ENCODE peak calls at places on chromosome 5, in seven cellular contexts. K, E, O, P, M, H and D are unnamed samples.

GRCh38 chr5:10140195-10140973 is 109.3 kb downstream of the ATPSCKMT start:
- DNase-seq in P (peak), O (no peak), K (peak), H (no peak), M (peak), E (no peak), D (no peak)

GRCh38 chr5:75034137-75034739 is 18.1 kb downstream of the GCNT4 start:
- DNase-seq in M (no peak), H (no peak), P (no peak), E (no peak), K (no peak), O (no peak), D (no peak)

GRCh38 chr5:124801551-124801950 is 55.1 kb upstream of the ZNF608 start:
- DNase-seq in K (no peak), E (no peak), H (no peak), P (no peak), M (no peak), O (peak), D (no peak)

GRCh38 chr5:132394681-132395259 is 25.3 kb downstream of the SLC22A5 start:
- DNase-seq in O (no peak), E (no peak), H (no peak), P (no peak), K (no peak), M (no peak), D (no peak)

GRCh38 chr5:4941957-4942830 is 197.9 kb upstream of the ADAMTS16 start:
- DNase-seq in K (peak), P (no peak), M (peak), H (no peak), E (no peak), O (peak), D (no peak)

GRCh38 chr5:59542841-59543825 is 350.4 kb downstream of the PDE4D start:
- DNase-seq in E (peak), K (no peak), O (no peak), P (no peak), H (no peak), M (no peak), D (no peak)

GRCh38 chr5:133251296-133252132 is 199.7 kb downstream of the HSPA4 start:
- DNase-seq in K (no peak), O (no peak), E (no peak), H (no peak), P (no peak), M (no peak), D (no peak)

GRCh38 chr5:151078490-151079262 is 2.2 kb downstream of the TNIP1 start:
- DNase-seq in P (no peak), E (no peak), H (no peak), M (no peak), K (no peak), O (no peak), D (no peak)

GRCh38 chr5:83434929-83435328 is 36.6 kb upstream of the VCAN start:
- DNase-seq in P (no peak), O (no peak), K (no peak), M (no peak), E (no peak), H (no peak), D (no peak)

GRCh38 chr5:160155017-160155725 is 35.9 kb upstream of the PWWP2A start:
- DNase-seq in O (no peak), K (no peak), E (no peak), H (peak), P (no peak), M (peak), D (no peak)

GRCh38 chr5:96927008-96927407 is 8.9 kb upstream of the LNPEP start:
- DNase-seq in O (no peak), P (peak), H (no peak), E (no peak), K (no peak), M (no peak), D (no peak)

GRCh38 chr5:79020861-79021561 is 35.9 kb upstream of the ARSB start:
- DNase-seq in E (peak), M (peak), O (peak), K (peak), H (peak), P (peak), D (peak)

GRCh38 chr5:84961193-84961592 is 576.5 kb upstream of the EDIL3 start:
- DNase-seq in H (no peak), E (no peak), P (no peak), M (no peak), O (no peak), K (no peak), D (no peak)

GRCh38 chr5:112923148-112923917 is 1.3 kb upstream of the REEP5 start:
- DNase-seq in P (no peak), M (peak), H (peak), K (peak), O (no peak), E (no peak), D (no peak)

GRCh38 chr5:116502616-116503015 is 72.0 kb downstream of the SEMA6A start:
- DNase-seq in H (peak), K (no peak), E (peak), P (peak), M (no peak), O (no peak), D (no peak)

GRCh38 chr5:14405706-14406553 is 175.7 kb upstream of the OTULINL start:
- DNase-seq in K (no peak), H (no peak), P (no peak), E (no peak), M (no peak), O (no peak), D (no peak)

GRCh38 chr5:60842859-60843692 is 993 bp downstream of the ELOVL7 start:
- DNase-seq in K (peak), O (peak), E (peak), M (peak), H (no peak), P (no peak), D (no peak)

GRCh38 chr5:152146566-152146965 is 221.9 kb upstream of the GLRA1 start:
- DNase-seq in M (peak), K (no peak), H (no peak), E (no peak), P (no peak), O (no peak), D (no peak)

GRCh38 chr5:14143509-14143842 is 334 bp downstream of the TRIO start:
- DNase-seq in O (no peak), P (no peak), E (no peak), K (no peak), M (no peak), H (no peak), D (no peak)

GRCh38 chr5:151094861-151095260 is 14.0 kb upstream of the TNIP1 start:
- DNase-seq in H (no peak), K (no peak), P (no peak), O (no peak), E (peak), M (no peak), D (no peak)

GRCh38 chr5:127785098-127785927 is 82.1 kb downstream of the CCDC192 start:
- DNase-seq in O (no peak), P (peak), H (no peak), M (no peak), K (no peak), E (peak), D (no peak)

GRCh38 chr5:135112008-135112670 is 78.1 kb upstream of the PITX1 start:
- DNase-seq in P (no peak), K (no peak), H (no peak), M (no peak), E (no peak), O (peak), D (no peak)

GRCh38 chr5:76082790-76083554 is at the start of gene SV2C:
- DNase-seq in E (peak), O (peak), M (peak), K (peak), H (no peak), P (no peak), D (peak)

GRCh38 chr5:145360936-145361335 is 474.2 kb downstream of the PRELID2 start:
- DNase-seq in H (no peak), E (no peak), P (peak), K (no peak), O (no peak), M (no peak), D (no peak)

GRCh38 chr5:80195837-80196400 is 59.9 kb downstream of the SERINC5 start:
- DNase-seq in M (no peak), E (no peak), K (no peak), H (peak), P (no peak), O (no peak), D (no peak)

GRCh38 chr5:1494780-1495524 is 28.8 kb downstream of the LPCAT1 start:
- DNase-seq in H (no peak), O (no peak), P (no peak), M (no peak), E (no peak), K (no peak), D (no peak)

GRCh38 chr5:91028518-91028956 is 354.6 kb downstream of the ARRDC3 start:
- DNase-seq in M (no peak), H (no peak), K (no peak), P (no peak), O (no peak), E (no peak), D (no peak)

GRCh38 chr5:137802282-137803210 is 48.4 kb upstream of the HNRNPA0 start:
- DNase-seq in P (no peak), O (no peak), E (no peak), K (no peak), M (no peak), H (no peak), D (no peak)

GRCh38 chr5:128021411-128021810 is 62.2 kb upstream of the SLC12A2 start:
- DNase-seq in M (no peak), P (peak), E (no peak), H (no peak), K (no peak), O (no peak), D (no peak)

GRCh38 chr5:76372320-76373054 is 30.6 kb upstream of the IQGAP2 start:
- DNase-seq in H (peak), O (no peak), M (peak), E (peak), P (peak), K (peak), D (no peak)

GRCh38 chr5:142717582-142718215 is 31.8 kb upstream of the FGF1 start:
- DNase-seq in H (no peak), O (no peak), M (peak), P (peak), K (peak), E (peak), D (no peak)

GRCh38 chr5:81749562-81750307 is 1.2 kb downstream of the SSBP2 start:
- DNase-seq in M (peak), H (no peak), K (peak), O (peak), E (no peak), P (peak), D (peak)

GRCh38 chr5:32842798-32843531 is 131.8 kb downstream of the NPR3 start:
- DNase-seq in E (no peak), H (no peak), M (no peak), K (no peak), P (no peak), O (no peak), D (no peak)

GRCh38 chr5:26833596-26833995 is 204.8 kb downstream of the CDH9 start:
- DNase-seq in O (no peak), H (no peak), K (no peak), P (no peak), M (no peak), E (peak), D (no peak)

GRCh38 chr5:123561230-123561629 is 49.3 kb downstream of the CSNK1G3 start:
- DNase-seq in M (no peak), O (no peak), K (no peak), P (no peak), H (no peak), E (peak), D (no peak)

GRCh38 chr5:123558762-123559433 is 46.9 kb downstream of the CSNK1G3 start:
- DNase-seq in M (no peak), O (no peak), K (no peak), P (no peak), H (no peak), E (no peak), D (no peak)

GRCh38 chr5:123554601-123555000 is 42.6 kb downstream of the CSNK1G3 start:
- DNase-seq in E (no peak), M (peak), O (no peak), H (no peak), K (no peak), P (no peak), D (no peak)

GRCh38 chr5:123559434-123559775 is 47.4 kb downstream of the CSNK1G3 start:
- DNase-seq in H (no peak), E (no peak), P (no peak), M (no peak), O (no peak), K (no peak), D (no peak)

DNA sequence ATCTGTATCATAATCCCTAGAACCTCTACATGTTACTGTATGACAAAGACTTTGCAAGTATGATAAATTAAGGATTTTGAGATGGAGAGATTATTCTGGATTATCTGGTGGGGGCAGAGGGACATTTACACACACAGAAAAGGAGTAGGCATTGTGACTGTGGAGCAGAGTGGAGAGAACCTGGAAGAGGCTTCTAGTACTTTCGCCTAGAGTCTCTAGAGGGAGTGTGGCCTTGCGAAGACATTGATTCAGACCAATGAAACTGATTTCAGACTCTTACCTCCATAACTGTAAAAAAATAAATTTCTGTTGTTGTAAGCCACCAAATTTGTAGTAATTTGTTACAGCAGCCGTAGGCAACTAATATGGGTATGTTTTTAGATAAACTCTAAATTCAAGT is 45.9 kb downstream of the CSNK1G3 start:
- DNase-seq in K (no peak), H (no peak), P (no peak), O (no peak), M (peak), E (no peak), D (no peak)
- H2AK5ac ChIP-seq in K (no peak), H (no peak), P (no peak), O (no peak), M (no peak), E (no peak), D (no peak)

GRCh38 chr5:104080646-104081175 is 518.1 kb upstream of the NUDT12 start:
- DNase-seq in K (no peak), M (no peak), E (no peak), P (no peak), H (no peak), O (no peak), D (no peak)

GRCh38 chr5:104084896-104085295 is 522.3 kb upstream of the NUDT12 start:
- DNase-seq in M (no peak), O (no peak), E (no peak), H (no peak), K (no peak), P (no peak), D (no peak)

GRCh38 chr5:104081232-104081631 is 518.6 kb upstream of the NUDT12 start:
- DNase-seq in E (no peak), O (no peak), K (no peak), M (no peak), H (no peak), P (no peak), D (no peak)

GRCh38 chr5:104082754-104083153 is 520.2 kb upstream of the NUDT12 start:
- DNase-seq in E (no peak), K (no peak), P (no peak), M (no peak), O (no peak), H (no peak), D (no peak)
- H2AK5ac ChIP-seq in E (no peak), K (no peak), P (no peak), M (no peak), O (no peak), H (no peak), D (no peak)

GRCh38 chr5:107439832-107440231 is 230.9 kb downstream of the EFNA5 start:
- DNase-seq in K (no peak), O (no peak), P (no peak), M (no peak), H (no peak), E (no peak), D (no peak)

GRCh38 chr5:107446972-107447371 is 223.8 kb downstream of the EFNA5 start:
- DNase-seq in K (no peak), M (no peak), P (no peak), E (no peak), O (no peak), H (no peak), D (no peak)

GRCh38 chr5:107442452-107442851 is 228.3 kb downstream of the EFNA5 start:
- DNase-seq in P (no peak), M (no peak), O (no peak), H (no peak), E (no peak), K (no peak), D (no peak)

GRCh38 chr5:107447587-107447986 is 223.2 kb downstream of the EFNA5 start:
- DNase-seq in M (no peak), K (no peak), O (no peak), P (no peak), H (no peak), E (no peak), D (no peak)

DNA sequence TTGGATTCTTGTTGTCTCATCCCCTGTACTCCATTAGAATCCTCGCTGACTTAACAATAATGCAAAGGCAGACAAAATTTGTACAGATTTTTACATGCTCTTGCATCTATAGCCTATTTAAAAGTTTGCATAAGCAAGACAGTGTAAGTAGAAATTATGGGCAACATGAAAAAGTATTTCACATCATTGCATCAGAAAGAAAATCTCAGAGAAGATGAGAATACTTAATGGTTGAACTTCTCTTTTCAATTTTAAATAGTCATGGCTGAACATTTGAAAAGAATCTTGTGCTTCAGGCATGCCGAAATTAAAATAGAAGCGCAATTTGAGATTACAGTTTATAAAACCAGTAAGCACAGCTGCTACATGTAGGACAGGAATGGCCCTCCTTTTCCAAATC is 226.4 kb downstream of the EFNA5 start:
- DNase-seq in M (no peak), H (no peak), K (no peak), E (no peak), O (no peak), P (peak), D (no peak)
- H2AK5ac ChIP-seq in M (no peak), H (no peak), K (no peak), E (no peak), O (no peak), P (no peak), D (no peak)

DNA sequence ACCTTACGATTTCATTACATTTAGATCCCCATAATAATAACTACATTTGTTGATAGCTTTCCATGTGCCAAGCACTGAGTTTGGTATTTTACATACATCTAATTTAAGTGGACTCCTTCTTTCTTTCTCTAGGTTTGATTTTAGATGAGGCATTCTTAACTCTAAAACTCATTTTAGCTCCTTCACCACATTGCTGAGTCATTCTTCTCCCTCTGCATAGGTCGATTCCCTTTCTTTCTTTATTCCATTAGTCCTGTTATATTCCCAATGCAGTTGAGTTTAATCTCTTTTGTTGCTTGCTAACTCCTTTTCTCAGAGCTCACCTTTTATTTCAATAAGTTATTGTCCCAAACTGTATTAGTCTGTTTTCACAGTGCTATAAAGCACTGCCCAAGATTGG is 329.8 kb downstream of the TAF11L14 start:
- DNase-seq in H (no peak), K (no peak), O (no peak), M (no peak), E (no peak), P (no peak), D (no peak)
- H2AK5ac ChIP-seq in H (no peak), K (no peak), O (no peak), M (no peak), E (no peak), P (no peak), D (no peak)

GRCh38 chr5:168613396-168613795 is 34.2 kb upstream of the PANK3 start:
- DNase-seq in K (no peak), O (no peak), P (no peak), H (no peak), M (peak), E (no peak), D (no peak)
- H2AK5ac ChIP-seq in K (no peak), O (no peak), P (no peak), H (no peak), M (no peak), E (no peak), D (no peak)

GRCh38 chr5:173815571-173815970 is 72.6 kb upstream of the CPEB4 start:
- DNase-seq in K (no peak), P (no peak), O (no peak), E (no peak), M (no peak), H (no peak), D (no peak)
- H2AK5ac ChIP-seq in K (no peak), P (no peak), O (no peak), E (no peak), M (no peak), H (no peak), D (no peak)

GRCh38 chr5:77494935-77495334 is 2.8 kb upstream of the WDR41 start:
- DNase-seq in K (no peak), O (no peak), P (no peak), M (no peak), E (no peak), H (no peak), D (no peak)
- H2AK5ac ChIP-seq in K (no peak), O (no peak), P (no peak), M (no peak), E (no peak), H (no peak), D (no peak)

GRCh38 chr5:156273325-156273724 is 53.6 kb upstream of the SGCD start:
- DNase-seq in O (no peak), K (no peak), M (no peak), E (no peak), P (no peak), H (no peak), D (no peak)

GRCh38 chr5:156272139-156272538 is 54.8 kb upstream of the SGCD start:
- DNase-seq in M (no peak), E (no peak), O (no peak), P (no peak), H (no peak), K (no peak), D (no peak)

GRCh38 chr5:156274455-156274854 is 52.5 kb upstream of the SGCD start:
- DNase-seq in M (no peak), H (no peak), P (peak), E (no peak), K (no peak), O (no peak), D (no peak)

DNA sequence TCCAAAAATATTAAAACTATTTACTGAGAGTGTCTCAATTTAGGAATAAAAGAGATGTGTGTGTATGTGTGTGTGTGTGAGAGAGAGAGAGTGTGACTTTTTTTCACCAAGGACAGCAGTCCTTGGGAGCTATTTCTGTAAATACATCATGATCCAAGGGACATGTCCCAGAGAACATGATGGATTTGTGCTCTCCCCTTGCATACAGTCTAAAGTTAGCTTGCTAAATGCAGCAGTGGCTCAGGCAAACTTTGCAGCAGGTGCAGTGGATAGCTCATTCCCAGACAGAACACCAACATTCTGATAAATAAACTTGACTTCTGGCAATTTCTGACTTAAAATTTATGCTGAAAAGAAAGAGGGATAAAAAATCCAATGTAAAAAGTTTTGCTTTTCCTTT is 55.4 kb upstream of the SGCD start:
- DNase-seq in P (no peak), H (no peak), K (no peak), E (no peak), O (no peak), M (no peak), D (no peak)
- H2AK5ac ChIP-seq in P (no peak), H (no peak), K (no peak), E (no peak), O (no peak), M (no peak), D (no peak)

DNA sequence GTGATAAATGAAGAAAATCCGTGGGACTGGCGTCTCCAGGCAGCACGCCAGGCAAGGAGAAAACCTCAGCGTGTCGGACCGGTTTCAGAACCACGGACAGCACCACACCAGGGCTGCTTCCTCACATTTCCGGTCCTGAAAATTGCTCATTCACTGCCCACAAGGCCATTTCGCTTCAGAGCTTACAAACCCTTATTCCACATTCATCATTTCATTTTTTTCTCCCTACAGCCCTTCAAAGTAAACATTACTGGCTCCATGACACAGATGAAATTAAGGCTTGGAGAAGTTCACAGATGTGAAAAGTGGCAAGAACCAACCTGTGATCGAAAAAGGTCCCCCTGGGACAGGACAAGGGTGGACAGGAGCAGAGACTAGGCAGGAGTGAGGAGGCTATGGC is 1.5 kb upstream of the GPRIN1 start:
- DNase-seq in O (peak), M (peak), E (peak), K (peak), H (peak), P (peak), D (peak)
- H2AK5ac ChIP-seq in O (no peak), M (no peak), E (no peak), K (no peak), H (no peak), P (no peak), D (no peak)